ENCODE peak calls at places on chromosomes 1 and 21, in five cellular contexts. T, C, P, Z and A are unnamed samples.

GRCh38 chr1:60581455-60582220 is 500.7 kb upstream of the NFIA start:
- DNase-seq in C (no peak), Z (no peak), P (no peak), T (peak; percentile 86), A (no peak)

GRCh38 chr1:19122668-19123067 is 87.4 kb downstream of the UBR4 start:
- DNase-seq in T (no peak), Z (peak; percentile 76), P (no peak), C (no peak), A (no peak)

GRCh38 chr1:41046347-41046775 is 24.8 kb upstream of the SLFNL1 start:
- DNase-seq in Z (no peak), C (no peak), T (no peak), P (no peak), A (no peak)

GRCh38 chr1:226778657-226779058 is 39.6 kb upstream of the ITPKB start:
- DNase-seq in P (no peak), Z (no peak), C (peak; percentile 84), T (peak; percentile 93), A (no peak)

GRCh38 chr1:47545912-47546483 is 108.2 kb downstream of the FOXD2 start:
- DNase-seq in C (no peak), Z (no peak), P (no peak), T (no peak), A (no peak)

GRCh38 chr1:190320952-190321351 is 156.7 kb downstream of the BRINP3 start:
- DNase-seq in T (no peak), C (peak; percentile 29), P (no peak), Z (no peak), A (peak; percentile 7)

GRCh38 chr1:221440658-221441057 is 301.2 kb downstream of the DUSP10 start:
- DNase-seq in Z (no peak), T (no peak), C (no peak), P (peak; percentile 17), A (no peak)

GRCh38 chr1:180033387-180033786 is 78.8 kb downstream of the CEP350 start:
- DNase-seq in T (no peak), Z (no peak), P (no peak), C (no peak), A (no peak)

GRCh38 chr1:7386226-7387052 is 384.7 kb upstream of the VAMP3 start:
- DNase-seq in T (no peak), Z (peak; percentile 36), P (no peak), C (no peak), A (no peak)

GRCh38 chr1:205927676-205928075 is 15.6 kb downstream of the SLC26A9 start:
- DNase-seq in Z (peak; percentile 70), C (no peak), T (no peak), P (no peak), A (no peak)

GRCh38 chr1:40059292-40059959 is 18.9 kb downstream of the CAP1 start:
- DNase-seq in P (no peak), C (no peak), T (peak; percentile 84), Z (no peak), A (no peak)

GRCh38 chr1:1432951-1433803 is 2.3 kb upstream of the VWA1 start:
- DNase-seq in Z (peak; percentile 84), T (no peak), P (no peak), C (no peak), A (no peak)

GRCh38 chr21:36097427-36098230 is 27.8 kb downstream of the CBR1 start:
- DNase-seq in C (no peak), P (no peak), T (peak; percentile 36), Z (no peak), A (no peak)

GRCh38 chr1:17233675-17234074 is 15.2 kb upstream of the PADI3 start:
- DNase-seq in Z (peak; percentile 78), T (peak; percentile 74), C (peak; percentile 81), P (no peak), A (no peak)

GRCh38 chr21:15026370-15026769 is 38.4 kb downstream of the NRIP1 start:
- DNase-seq in T (no peak), C (no peak), Z (no peak), P (no peak), A (no peak)

GRCh38 chr1:176090766-176091165 is 116.3 kb downstream of the COP1 start:
- DNase-seq in T (no peak), Z (no peak), P (no peak), C (no peak), A (no peak)

GRCh38 chr1:172638885-172639831 is 19.7 kb upstream of the FASLG start:
- DNase-seq in T (no peak), Z (no peak), P (no peak), C (peak; percentile 86), A (no peak)

GRCh38 chr21:45632897-45633260 is 10.6 kb upstream of the PCBP3 start:
- DNase-seq in C (no peak), T (no peak), Z (no peak), P (no peak), A (no peak)

GRCh38 chr1:41728403-41729202 is 190.1 kb downstream of the HIVEP3 start:
- DNase-seq in P (no peak), Z (no peak), C (no peak), T (no peak), A (no peak)

GRCh38 chr21:35674272-35674671 is 386.1 kb downstream of the SETD4 start:
- DNase-seq in C (no peak), Z (no peak), P (no peak), T (no peak), A (no peak)

GRCh38 chr1:162877412-162877811 is 16.4 kb upstream of the CCDC190 start:
- DNase-seq in P (no peak), C (no peak), T (no peak), Z (no peak), A (no peak)

GRCh38 chr1:235503333-235504121 is 725 bp downstream of the B3GALNT2 start:
- DNase-seq in P (no peak), T (peak; percentile 67), C (no peak), Z (peak; percentile 81), A (no peak)

GRCh38 chr21:36459098-36459497 is 20.8 kb downstream of the CLDN14 start:
- DNase-seq in Z (no peak), P (no peak), C (no peak), T (no peak), A (no peak)

GRCh38 chr1:206582537-206583460 is 29.5 kb downstream of the EIF2D start:
- DNase-seq in C (no peak), P (no peak), T (no peak), Z (no peak), A (no peak)

GRCh38 chr1:242784074-242784473 is 259.6 kb upstream of the PLD5 start:
- DNase-seq in T (no peak), Z (no peak), C (no peak), P (peak; percentile 5), A (no peak)

GRCh38 chr1:26536081-26536480 is 6.5 kb downstream of the RPS6KA1 start:
- DNase-seq in T (no peak), C (no peak), P (no peak), Z (no peak), A (no peak)